ENCODE peak calls at places on chromosomes 2 and 18, in seven cellular contexts. Y is tibial nerve, W is A549, O is lower leg skin, U is body of pancreas, X is prostate gland, K is uterus. T is an unnamed sample.
A peak's percentile ranks its signal among the peaks of the same experiment; 100 is the strongest.

GRCh38 chr2:219106251-219106650 is 45.5 kb upstream of the IHH start:
- DNase-seq in O (no peak), Y (no peak), W (no peak), U (no peak), K (no peak), X (no peak), T (no peak)

GRCh38 chr18:79789901-79790885 is 7.5 kb upstream of the KCNG2 start:
- DNase-seq in U (no peak), W (no peak), O (no peak), Y (no peak), K (no peak), X (no peak), T (no peak)

GRCh38 chr2:172970660-172971059 is 105.0 kb upstream of the MAP3K20 start:
- DNase-seq in Y (no peak), X (no peak), W (no peak), U (no peak), K (no peak), O (no peak), T (no peak)

GRCh38 chr18:51621103-51621969 is 423.9 kb upstream of the MEX3C start:
- DNase-seq in K (no peak), U (peak; percentile 65), Y (peak; percentile 62), O (peak; percentile 25), X (no peak), W (peak; percentile 16), T (no peak)

GRCh38 chr2:162029287-162029901 is 44.6 kb downstream of the DPP4 start:
- DNase-seq in W (peak; percentile 13), U (no peak), X (no peak), Y (no peak), O (peak; percentile 49), K (peak; percentile 16), T (peak; percentile 56)

GRCh38 chr2:174439950-174440349 is 44.4 kb downstream of the SCRN3 start:
- DNase-seq in Y (no peak), X (no peak), K (no peak), U (no peak), O (no peak), W (no peak), T (no peak)

GRCh38 chr2:60555066-60555793 is 1.8 kb upstream of the BCL11A start:
- DNase-seq in K (peak; percentile 34), Y (no peak), X (peak; percentile 76), O (no peak), W (peak; percentile 46), U (peak; percentile 84), T (peak; percentile 30)

GRCh38 chr2:10245661-10246060 is 57.0 kb upstream of the HPCAL1 start:
- DNase-seq in U (no peak), W (no peak), O (no peak), X (no peak), Y (no peak), K (no peak), T (no peak)

GRCh38 chr2:14148186-14148585 is 484.3 kb upstream of the LRATD1 start:
- DNase-seq in W (no peak), Y (no peak), O (no peak), U (no peak), K (no peak), X (no peak), T (no peak)

GRCh38 chr2:64422466-64422865 is 31.5 kb upstream of the LGALSL start:
- DNase-seq in W (no peak), U (no peak), X (no peak), K (no peak), Y (no peak), O (no peak), T (no peak)

GRCh38 chr2:149409506-149409905 is 79.1 kb downstream of the LYPD6 start:
- DNase-seq in Y (no peak), X (no peak), U (no peak), O (no peak), W (no peak), K (no peak), T (no peak)

GRCh38 chr2:235934059-235934896 is 233.9 kb downstream of the GBX2 start:
- DNase-seq in K (no peak), U (no peak), W (no peak), Y (no peak), O (no peak), X (no peak), T (no peak)

DNA sequence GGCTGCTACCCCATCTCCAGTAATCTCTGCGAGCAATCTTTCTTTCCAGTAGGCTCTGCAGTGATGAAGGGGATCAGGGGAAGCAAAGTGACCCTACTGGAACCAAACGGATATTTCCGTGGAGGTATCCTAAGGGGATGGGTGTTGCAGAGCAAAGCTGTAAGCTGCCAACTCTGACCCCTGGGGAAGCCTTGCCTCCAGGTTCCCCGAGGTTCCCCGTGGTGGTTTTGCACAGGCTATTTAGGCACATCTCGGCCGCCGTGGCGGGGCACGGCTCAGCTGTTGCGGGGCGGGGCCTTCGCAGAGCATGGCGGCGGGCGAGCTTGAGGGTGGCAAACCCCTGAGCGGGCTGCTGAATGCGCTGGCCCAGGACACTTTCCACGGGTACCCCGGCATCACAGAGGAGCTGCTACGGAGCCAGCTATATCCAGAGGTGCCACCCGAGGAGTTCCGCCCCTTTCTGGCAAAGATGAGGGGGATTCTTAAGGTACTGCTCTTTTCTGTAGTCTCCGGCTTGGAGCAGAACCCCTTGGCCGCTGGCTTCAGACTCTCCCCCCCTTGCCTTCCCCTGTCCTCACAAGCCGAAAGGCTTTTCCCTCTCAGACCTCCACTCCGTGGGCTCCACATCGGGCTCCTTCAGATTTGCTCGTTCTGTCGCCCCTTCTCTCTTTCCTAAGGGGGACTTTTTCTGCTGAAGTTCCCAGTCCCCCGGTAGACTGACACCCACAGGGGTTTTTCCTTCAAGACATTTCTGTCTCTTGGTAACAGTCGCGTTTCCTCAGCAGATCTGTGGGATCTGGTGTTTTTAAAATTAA is at the start of gene COMMD1:
- DNase-seq in X (peak; percentile 77), K (peak; percentile 69), W (peak; percentile 62), Y (peak; percentile 65), U (peak; percentile 73), O (peak; percentile 73), T (peak; percentile 75)
- TF ChIP-seq POLR2A in X (peak; percentile 35), K (no peak), W (peak; percentile 98), Y (no peak), U (peak; percentile 41), O (no peak), T (peak; percentile 88)

GRCh38 chr18:9629709-9630108 is 15.3 kb upstream of the PPP4R1 start:
- DNase-seq in O (no peak), U (no peak), Y (no peak), X (no peak), K (no peak), W (no peak), T (no peak)
- TF ChIP-seq POLR2A in O (no peak), U (no peak), Y (no peak), X (no peak), K (no peak), W (no peak), T (no peak)

GRCh38 chr2:73070651-73071451 is 661 bp downstream of the SFXN5 start:
- DNase-seq in U (peak; percentile 97), W (peak; percentile 98), O (peak; percentile 97), K (peak; percentile 99), Y (peak; percentile 100), X (peak; percentile 98), T (peak; percentile 95)
- TF ChIP-seq POLR2A in U (no peak), W (peak; percentile 48), O (no peak), K (no peak), Y (peak; percentile 51), X (peak; percentile 34), T (peak; percentile 45)

DNA sequence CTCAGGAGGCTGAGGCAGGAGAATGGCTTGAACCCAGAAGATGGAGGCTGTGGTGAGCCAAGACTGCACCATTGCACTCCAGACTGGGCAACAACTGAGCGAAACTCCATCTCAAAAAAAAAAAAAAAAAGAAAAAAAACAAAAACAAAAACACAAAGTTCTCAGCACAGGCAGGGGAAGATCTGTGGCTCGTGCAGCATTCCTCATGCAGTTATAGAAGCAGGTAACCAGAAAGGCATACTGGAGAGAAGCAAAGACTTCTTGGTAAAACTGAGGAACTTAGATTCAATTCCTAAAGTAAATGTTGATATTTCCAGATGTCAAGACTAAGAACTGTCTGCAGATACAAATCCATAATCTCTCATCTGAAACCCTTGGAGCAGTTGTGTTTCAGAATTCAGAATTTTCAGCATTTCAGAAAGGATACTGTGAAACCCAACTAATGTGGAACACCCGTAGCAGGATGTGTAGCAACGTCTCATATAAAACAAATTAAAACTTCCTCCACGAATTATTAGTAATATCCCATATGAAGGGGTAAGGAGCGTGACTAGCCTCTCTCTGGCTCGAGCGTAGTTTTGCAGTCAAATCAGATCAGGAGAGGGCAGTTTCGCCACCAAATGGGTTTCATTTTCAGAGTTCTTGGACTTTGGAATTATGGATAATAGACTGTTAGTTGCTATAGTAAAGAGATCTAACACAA is 13.2 kb upstream of the SLC25A52 start:
- DNase-seq in X (no peak), Y (no peak), O (no peak), W (no peak), U (no peak), K (no peak), T (no peak)
- TF ChIP-seq POLR2A in X (no peak), Y (no peak), O (no peak), W (no peak), U (no peak), K (no peak), T (no peak)

GRCh38 chr2:180979935-180980184 is 545 bp upstream of the UBE2E3 start:
- DNase-seq in W (no peak), U (no peak), X (no peak), K (no peak), O (no peak), Y (no peak), T (no peak)
- TF ChIP-seq POLR2A in W (no peak), U (no peak), X (no peak), K (no peak), O (no peak), Y (no peak), T (no peak)

GRCh38 chr2:27735263-27735904 is 36.1 kb upstream of the MRPL33 start:
- DNase-seq in U (peak; percentile 88), K (peak; percentile 76), X (peak; percentile 81), Y (peak; percentile 47), W (no peak), O (peak; percentile 56), T (peak; percentile 70)
- TF ChIP-seq POLR2A in U (peak; percentile 61), K (no peak), X (peak; percentile 68), Y (no peak), W (no peak), O (no peak), T (peak; percentile 62)